ENCODE peak calls at places on chromosomes 11 and 22, in five cellular contexts. J is HFF-Myc, S is dorsolateral prefrontal cortex, G is psoas muscle, O is thoracic aorta. K is an unnamed sample.

GRCh38 chr11:94602430-94603372 is 35.5 kb downstream of the PIWIL4 start:
- DNase-seq in G (peak), O (no peak), S (peak), J (peak), K (peak)

GRCh38 chr22:19795617-19796008 is 35.0 kb downstream of the TBX1 start:
- DNase-seq in G (peak), J (no peak), S (no peak), O (no peak), K (no peak)

GRCh38 chr22:27476729-27477128 is 324.8 kb downstream of the MN1 start:
- DNase-seq in S (no peak), O (no peak), J (no peak), G (no peak), K (peak)

GRCh38 chr11:76610371-76610770 is 60.2 kb downstream of the LRRC32 start:
- DNase-seq in S (no peak), O (no peak), G (no peak), J (no peak), K (no peak)

GRCh38 chr22:32204856-32205722 is at the start of gene RFPL2:
- DNase-seq in G (no peak), O (no peak), S (peak), J (no peak), K (no peak)

GRCh38 chr22:23722724-23723123 is 28.2 kb downstream of the ZNF70 start:
- DNase-seq in S (no peak), O (no peak), G (no peak), J (no peak), K (no peak)

GRCh38 chr11:116707250-116707649 is 65.5 kb downstream of the BUD13 start:
- DNase-seq in J (no peak), O (no peak), G (no peak), S (no peak), K (no peak)

GRCh38 chr22:32674925-32675825 is 126.3 kb upstream of the TIMP3 start:
- DNase-seq in G (peak), O (no peak), S (no peak), J (no peak), K (no peak)

GRCh38 chr22:46432164-46433068 is 96.9 kb downstream of the TRMU start:
- DNase-seq in G (no peak), S (no peak), J (no peak), O (no peak), K (no peak)

GRCh38 chr11:106152013-106152412 is 74.6 kb downstream of the AASDHPPT start:
- DNase-seq in O (no peak), J (peak), S (no peak), G (no peak), K (no peak)

GRCh38 chr11:12706531-12707499 is 32.6 kb downstream of the TEAD1 start:
- DNase-seq in J (no peak), O (no peak), S (no peak), G (no peak), K (no peak)

GRCh38 chr11:74849525-74850391 is 99.1 kb downstream of the XRRA1 start:
- DNase-seq in O (peak), G (peak), J (peak), S (no peak), K (no peak)

GRCh38 chr22:24207264-24208011 is 26.2 kb downstream of the SUSD2 start:
- DNase-seq in G (no peak), J (no peak), O (no peak), S (no peak), K (no peak)

GRCh38 chr22:30733081-30733680 is 38.5 kb downstream of the OSBP2 start:
- DNase-seq in S (no peak), J (no peak), O (no peak), G (peak), K (no peak)

GRCh38 chr11:75078233-75078632 is 18.4 kb downstream of the OR2AT4 start:
- DNase-seq in G (no peak), O (no peak), J (no peak), S (no peak), K (no peak)

GRCh38 chr11:70670684-70671034 is 272.3 kb downstream of the CTTN start:
- DNase-seq in S (no peak), J (no peak), O (no peak), G (no peak), K (no peak)

GRCh38 chr22:36930041-36930935 is 16.9 kb downstream of the CSF2RB start:
- DNase-seq in J (no peak), O (no peak), G (no peak), S (no peak), K (no peak)

GRCh38 chr11:10410106-10410843 is 44.8 kb upstream of the AMPD3 start:
- DNase-seq in G (no peak), J (no peak), S (no peak), O (no peak), K (no peak)

GRCh38 chr11:76654310-76654851 is 16.2 kb downstream of the LRRC32 start:
- DNase-seq in G (peak), O (no peak), J (no peak), S (no peak), K (no peak)

GRCh38 chr11:134499990-134500389 is 87.9 kb upstream of the B3GAT1 start:
- DNase-seq in O (no peak), G (no peak), S (peak), J (no peak), K (no peak)

DNA sequence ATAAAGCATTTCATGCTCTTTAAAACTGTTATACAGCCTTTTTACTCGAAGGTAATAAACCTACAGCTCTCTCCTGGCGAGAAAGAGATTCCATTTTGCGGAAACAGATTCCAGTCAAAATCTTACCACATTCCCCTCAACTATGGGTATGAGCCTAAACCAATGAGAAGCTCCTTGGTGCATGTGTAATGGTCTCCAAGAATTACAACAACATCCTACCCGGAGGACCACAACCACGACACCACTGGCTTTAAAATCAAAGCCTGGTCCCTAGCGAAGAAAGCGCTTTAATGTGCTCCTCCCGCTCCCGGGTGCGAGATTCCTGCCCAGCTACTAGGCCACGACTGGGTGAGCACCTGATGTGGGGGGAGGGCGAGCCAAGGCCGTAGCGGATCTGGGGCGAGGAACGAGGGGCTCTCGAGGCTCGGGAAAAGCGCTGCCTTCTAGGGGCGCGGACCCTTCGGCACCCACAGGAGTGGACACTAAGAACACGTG is 799 bp downstream of the CELF1 start:
- DNase-seq in J (no peak), S (no peak), O (no peak), G (no peak), K (no peak)
- H3K4me3 ChIP-seq in J (peak), S (peak), O (peak), G (peak), K (peak)

DNA sequence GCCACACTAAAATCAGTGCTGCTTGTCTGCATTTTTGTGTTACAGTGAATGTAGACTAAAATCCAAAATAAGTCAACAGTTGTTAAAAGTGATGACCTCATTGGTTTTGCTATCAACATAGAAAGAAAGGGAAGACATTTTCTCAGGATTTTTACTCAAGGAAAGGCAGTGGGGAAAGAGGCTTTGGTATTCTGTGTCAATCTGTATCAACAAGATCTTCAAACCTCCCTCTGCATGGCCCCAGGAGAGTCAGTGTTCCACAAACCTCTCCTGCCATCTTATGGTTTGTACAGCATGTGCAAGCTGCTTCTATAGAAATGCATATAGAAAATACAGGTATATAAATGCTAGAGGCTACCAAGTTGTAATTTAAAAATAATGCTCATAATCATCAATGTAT is 13.8 kb upstream of the OR51M1 start:
- DNase-seq in G (no peak), S (no peak), O (no peak), J (no peak), K (no peak)
- TF ChIP-seq CTCF in G (no peak), S (peak), O (no peak), J (peak), K (peak)

GRCh38 chr11:107566569-107566968 is 1.0 kb upstream of the ALKBH8 start:
- DNase-seq in J (no peak), O (no peak), G (no peak), S (no peak), K (no peak)
- H3K4me3 ChIP-seq in J (no peak), O (no peak), G (no peak), S (no peak), K (no peak)

DNA sequence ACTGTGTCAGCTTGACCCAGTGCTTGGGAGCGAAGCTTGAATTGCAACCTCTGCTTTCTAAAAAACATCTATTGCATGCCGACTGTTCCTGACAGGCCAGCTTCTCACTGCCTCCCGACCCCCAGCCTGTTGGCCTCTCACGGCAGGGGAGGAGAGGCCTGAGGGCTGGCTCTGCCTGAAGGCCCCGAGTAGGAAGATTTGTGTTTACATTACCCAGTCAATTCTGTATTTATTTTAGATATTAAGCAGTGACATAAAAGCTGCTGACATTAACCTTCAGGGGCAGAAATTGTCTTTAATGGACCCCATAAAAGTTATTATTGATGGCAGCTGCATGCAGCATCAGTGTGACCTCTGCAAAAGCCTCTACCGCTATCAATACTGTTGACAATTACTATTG is 380.7 kb downstream of the TENM4 start:
- DNase-seq in J (no peak), S (no peak), O (no peak), G (no peak), K (no peak)
- TF ChIP-seq CTCF in J (no peak), S (no peak), O (no peak), G (no peak), K (no peak)

K was measured in retinal pigment epithelial cell.